ENCODE peak calls at places on chromosome 6, in ten cellular contexts. N is CD4-positive, alpha-beta T cell; U is GM13977; F is left lung; B is GM12878; Q is thyroid gland; J is kidney; Y is GM13976; A is kidney epithelial cell; W is neural crest cell. O is an unnamed sample.
A peak's percentile ranks its signal among the peaks of the same experiment; 100 is the strongest.

GRCh38 chr6:119207973-119208725 is 129.7 kb upstream of the FAM184A start:
- DNase-seq in N (no peak), U (no peak), F (no peak), B (no peak), Q (no peak), J (no peak), Y (no peak), A (no peak), W (no peak), O (peak; percentile 73)

GRCh38 chr6:97275809-97276208 is 7.2 kb downstream of the MMS22L start:
- DNase-seq in N (no peak), U (no peak), F (no peak), B (no peak), Q (no peak), J (no peak), Y (no peak), A (peak; percentile 18), W (no peak), O (peak; percentile 11)

GRCh38 chr6:87832025-87832825 is 130.2 kb upstream of the AKIRIN2 start:
- DNase-seq in N (no peak), U (peak; percentile 43), F (no peak), B (peak; percentile 51), Q (no peak), J (no peak), Y (peak; percentile 49), A (no peak), W (no peak), O (peak; percentile 50)

GRCh38 chr6:121780325-121781313 is 345.2 kb downstream of the GJA1 start:
- DNase-seq in N (no peak), U (no peak), F (no peak), B (no peak), Q (peak; percentile 94), J (peak; percentile 62), Y (no peak), A (peak; percentile 64), W (no peak), O (peak; percentile 84)

GRCh38 chr6:8238772-8239683 is 136.7 kb upstream of the EEF1E1 start:
- DNase-seq in N (no peak), U (no peak), F (no peak), B (no peak), Q (no peak), J (no peak), Y (no peak), A (no peak), W (no peak), O (no peak)

GRCh38 chr6:45419574-45420082 is 41.9 kb upstream of the SUPT3H start:
- DNase-seq in N (peak; percentile 51), U (peak; percentile 23), F (peak; percentile 90), B (no peak), Q (peak; percentile 62), J (peak; percentile 88), Y (peak; percentile 43), A (no peak), W (peak; percentile 27), O (peak; percentile 63)

GRCh38 chr6:15588966-15589634 is 73.7 kb downstream of the DTNBP1 start:
- DNase-seq in N (no peak), U (no peak), F (no peak), B (no peak), Q (no peak), J (no peak), Y (no peak), A (peak; percentile 37), W (no peak), O (peak; percentile 58)

GRCh38 chr6:16129623-16130243 is 847 bp downstream of the MYLIP start:
- DNase-seq in N (peak; percentile 25), U (no peak), F (peak; percentile 84), B (no peak), Q (peak; percentile 52), J (peak; percentile 85), Y (no peak), A (no peak), W (no peak), O (peak; percentile 25)

GRCh38 chr6:147448212-147448611 is 60.3 kb upstream of the SAMD5 start:
- DNase-seq in N (no peak), U (no peak), F (no peak), B (no peak), Q (peak; percentile 15), J (peak; percentile 66), Y (no peak), A (no peak), W (peak; percentile 17), O (no peak)

GRCh38 chr6:152206072-152206818 is 398.8 kb downstream of the ESR1 start:
- DNase-seq in N (peak; percentile 51), U (no peak), F (no peak), B (no peak), Q (no peak), J (peak; percentile 73), Y (no peak), A (no peak), W (peak; percentile 8), O (peak; percentile 59)

GRCh38 chr6:40188931-40189330 is 254.7 kb upstream of the MOCS1 start:
- DNase-seq in N (no peak), U (no peak), F (no peak), B (no peak), Q (peak; percentile 20), J (no peak), Y (no peak), A (no peak), W (no peak), O (no peak)

GRCh38 chr6:33634203-33634727 is 13.1 kb downstream of the ITPR3 start:
- DNase-seq in N (no peak), U (no peak), F (no peak), B (no peak), Q (peak; percentile 76), J (peak; percentile 81), Y (no peak), A (no peak), W (no peak), O (no peak)

DNA sequence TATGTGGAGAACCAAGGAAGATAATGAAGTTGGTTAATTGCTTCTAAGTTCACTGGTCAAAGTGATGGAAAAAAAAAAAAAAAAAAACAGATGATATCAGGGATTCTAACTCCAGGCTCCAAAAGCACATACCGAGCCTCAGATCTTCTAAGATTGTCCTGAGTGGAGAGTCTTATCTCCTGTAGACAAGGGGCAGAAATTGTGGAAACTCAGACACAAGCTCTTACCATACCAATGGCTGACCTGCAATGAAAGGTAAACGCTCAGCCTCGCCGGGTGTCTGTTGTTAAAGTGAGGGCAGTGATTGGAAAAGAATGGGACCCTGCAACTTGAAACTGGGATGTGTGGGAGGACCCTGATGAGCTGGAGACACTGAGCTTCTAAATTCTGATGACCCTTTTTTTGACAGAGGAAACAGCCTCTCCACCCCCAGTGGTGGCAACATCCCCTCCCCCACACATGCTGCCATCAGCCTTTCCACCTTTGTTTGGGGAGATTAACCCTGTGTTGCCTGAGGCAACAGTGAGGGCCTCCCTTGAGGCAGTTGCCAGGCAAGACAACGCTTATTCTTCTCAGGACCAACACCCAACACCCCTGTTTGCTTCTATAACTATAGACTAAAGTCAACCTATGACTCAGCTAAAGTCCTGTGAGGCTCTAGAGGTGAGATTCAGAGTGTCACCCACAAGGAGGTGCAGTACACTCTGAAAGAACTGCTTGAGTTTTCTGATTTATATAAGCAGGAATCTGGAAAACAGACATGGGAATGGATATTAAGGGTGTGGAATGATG is 154.0 kb downstream of the THBS2 start:
- DNase-seq in N (no peak), U (no peak), F (no peak), B (no peak), Q (no peak), J (no peak), Y (no peak), A (no peak), W (no peak), O (peak; percentile 82)
- TF ChIP-seq CTCF in N (no peak), U (no peak), F (no peak), B (no peak), Q (no peak), J (no peak), Y (no peak), A (peak; percentile 27), W (no peak), O (peak; percentile 51)

GRCh38 chr6:52577022-52577777 is at the start of gene TRAM2:
- DNase-seq in N (peak; percentile 81), U (peak; percentile 88), F (peak; percentile 97), B (no peak), Q (peak; percentile 84), J (peak; percentile 94), Y (peak; percentile 84), A (no peak), W (peak; percentile 75), O (peak; percentile 84)
- TF ChIP-seq CTCF in N (no peak), U (peak; percentile 21), F (no peak), B (no peak), Q (peak; percentile 4), J (peak; percentile 4), Y (no peak), A (no peak), W (no peak), O (peak; percentile 29)

DNA sequence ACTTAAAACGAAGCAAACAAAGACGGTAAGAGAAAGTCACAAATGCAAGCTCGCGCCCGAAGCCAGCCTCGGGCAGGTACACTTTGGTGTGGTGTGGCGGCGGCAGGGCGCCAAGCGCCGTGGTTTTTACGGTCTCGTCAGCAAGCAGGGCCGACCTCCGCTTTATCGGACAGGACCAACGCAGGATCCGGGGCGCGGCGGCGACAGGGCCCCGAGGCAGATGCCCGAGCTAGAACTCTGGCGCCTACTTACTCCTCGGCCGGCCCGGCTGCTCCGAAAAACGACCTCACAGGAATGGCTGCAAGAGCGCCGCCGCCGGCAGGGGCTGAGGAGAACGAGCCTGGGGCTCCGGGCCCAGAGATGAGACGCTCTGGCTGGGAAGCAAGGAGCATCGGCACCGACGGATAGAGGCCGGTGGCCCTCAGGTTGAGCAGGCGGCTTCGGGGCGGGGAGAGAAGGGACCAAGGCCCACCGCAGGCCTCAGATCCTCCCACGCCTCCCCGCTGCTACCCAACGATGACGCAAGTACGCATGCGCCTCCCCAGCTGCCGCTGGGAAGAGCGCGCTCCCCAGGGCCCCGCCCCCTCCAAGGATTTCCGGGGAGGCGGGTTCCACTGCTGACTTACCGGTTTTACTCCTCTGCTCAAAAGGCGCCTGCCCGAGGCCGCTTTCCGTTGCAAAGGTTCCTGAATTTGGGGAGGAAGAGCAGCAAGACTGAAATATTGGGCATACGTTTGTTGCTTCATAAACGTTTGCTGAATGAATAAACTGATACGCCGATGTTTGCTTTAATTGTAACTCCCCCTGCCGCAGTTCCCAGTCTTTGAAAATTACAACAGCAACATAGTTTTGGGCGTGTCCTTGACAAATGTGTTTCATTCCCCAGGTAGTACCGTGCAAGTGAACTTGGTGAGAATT is 60.5 kb downstream of the FAM217A start:
- DNase-seq in N (peak; percentile 94), U (peak; percentile 89), F (peak; percentile 98), B (peak; percentile 87), Q (peak; percentile 95), J (peak; percentile 99), Y (peak; percentile 92), A (peak; percentile 79), W (peak; percentile 92), O (peak; percentile 97)
- TF ChIP-seq CTCF in N (peak; percentile 38), U (peak; percentile 29), F (peak; percentile 27), B (peak; percentile 18), Q (peak; percentile 38), J (peak; percentile 31), Y (no peak), A (peak; percentile 52), W (peak; percentile 61), O (peak; percentile 61)

GRCh38 chr6:128333581-128334223 is 186.7 kb downstream of the PTPRK start:
- DNase-seq in N (no peak), U (no peak), F (no peak), B (no peak), Q (no peak), J (no peak), Y (no peak), A (no peak), W (no peak), O (no peak)

GRCh38 chr6:128323011-128323410 is 197.4 kb downstream of the PTPRK start:
- DNase-seq in N (no peak), U (no peak), F (no peak), B (no peak), Q (no peak), J (no peak), Y (no peak), A (no peak), W (no peak), O (no peak)

GRCh38 chr6:128327890-128328289 is 192.5 kb downstream of the PTPRK start:
- DNase-seq in N (peak; percentile 1), U (peak; percentile 4), F (peak; percentile 8), B (no peak), Q (no peak), J (no peak), Y (peak; percentile 5), A (no peak), W (no peak), O (peak; percentile 48)
- TF ChIP-seq CTCF in N (peak; percentile 61), U (peak; percentile 78), F (peak; percentile 43), B (peak; percentile 74), Q (peak; percentile 20), J (peak; percentile 36), Y (no peak), A (peak; percentile 17), W (peak; percentile 59), O (peak; percentile 48)

O was measured in choroid plexus epithelial cell.